ENCODE peak calls at places on chromosomes 11 and 22, in five cellular contexts. R, U, W, A and K are unnamed samples.

GRCh38 chr22:24695958-24696511 is 78.5 kb downstream of the PIWIL3 start:
- DNase-seq in A (no peak), U (no peak), W (no peak), R (peak), K (no peak)

GRCh38 chr11:47913569-47914244 is 65.6 kb upstream of the NUP160 start:
- DNase-seq in W (no peak), A (no peak), U (no peak), R (no peak), K (no peak)

GRCh38 chr11:128184981-128185380 is 402.4 kb downstream of the ETS1 start:
- DNase-seq in W (no peak), U (no peak), A (no peak), R (no peak), K (no peak)

GRCh38 chr22:49211176-49211575 is 616.5 kb downstream of the BRD1 start:
- DNase-seq in R (no peak), W (no peak), A (no peak), U (no peak), K (no peak)

GRCh38 chr11:8697056-8697455 is 14.5 kb downstream of the RPL27A start:
- DNase-seq in R (no peak), U (no peak), W (no peak), A (no peak), K (no peak)

GRCh38 chr22:25139062-25139461 is 60.6 kb upstream of the CRYBB3 start:
- DNase-seq in A (peak), U (peak), W (no peak), R (no peak), K (no peak)

GRCh38 chr11:94705419-94705818 is 62.7 kb upstream of the AMOTL1 start:
- DNase-seq in R (no peak), A (no peak), W (no peak), U (no peak), K (no peak)

GRCh38 chr11:103624708-103625623 is 411.5 kb upstream of the DDI1 start:
- DNase-seq in R (peak), A (no peak), U (no peak), W (no peak), K (no peak)

GRCh38 chr11:68931911-68932310 is 28.2 kb downstream of the IGHMBP2 start:
- DNase-seq in U (no peak), W (no peak), R (no peak), A (no peak), K (no peak)

GRCh38 chr11:94586978-94587377 is 19.8 kb downstream of the PIWIL4 start:
- DNase-seq in U (no peak), A (no peak), R (no peak), W (peak), K (no peak)

GRCh38 chr11:9568854-9569587 is 4.4 kb upstream of the WEE1 start:
- DNase-seq in W (peak), A (peak), R (peak), U (peak), K (no peak)

GRCh38 chr11:119100246-119100959 is 1.2 kb downstream of the DPAGT1 start:
- DNase-seq in A (no peak), R (peak), U (no peak), W (peak), K (no peak)

GRCh38 chr22:44909241-44909640 is 100.6 kb downstream of the PHF21B start:
- DNase-seq in A (no peak), W (no peak), R (no peak), U (no peak), K (no peak)

GRCh38 chr22:44916281-44917231 is 93.2 kb downstream of the PHF21B start:
- DNase-seq in U (no peak), R (no peak), A (no peak), W (no peak), K (no peak)

GRCh38 chr22:44914026-44914721 is 95.6 kb downstream of the PHF21B start:
- DNase-seq in W (no peak), U (no peak), A (no peak), R (no peak), K (no peak)

GRCh38 chr22:44915441-44915840 is 94.4 kb downstream of the PHF21B start:
- DNase-seq in U (no peak), W (no peak), R (no peak), A (no peak), K (no peak)

DNA sequence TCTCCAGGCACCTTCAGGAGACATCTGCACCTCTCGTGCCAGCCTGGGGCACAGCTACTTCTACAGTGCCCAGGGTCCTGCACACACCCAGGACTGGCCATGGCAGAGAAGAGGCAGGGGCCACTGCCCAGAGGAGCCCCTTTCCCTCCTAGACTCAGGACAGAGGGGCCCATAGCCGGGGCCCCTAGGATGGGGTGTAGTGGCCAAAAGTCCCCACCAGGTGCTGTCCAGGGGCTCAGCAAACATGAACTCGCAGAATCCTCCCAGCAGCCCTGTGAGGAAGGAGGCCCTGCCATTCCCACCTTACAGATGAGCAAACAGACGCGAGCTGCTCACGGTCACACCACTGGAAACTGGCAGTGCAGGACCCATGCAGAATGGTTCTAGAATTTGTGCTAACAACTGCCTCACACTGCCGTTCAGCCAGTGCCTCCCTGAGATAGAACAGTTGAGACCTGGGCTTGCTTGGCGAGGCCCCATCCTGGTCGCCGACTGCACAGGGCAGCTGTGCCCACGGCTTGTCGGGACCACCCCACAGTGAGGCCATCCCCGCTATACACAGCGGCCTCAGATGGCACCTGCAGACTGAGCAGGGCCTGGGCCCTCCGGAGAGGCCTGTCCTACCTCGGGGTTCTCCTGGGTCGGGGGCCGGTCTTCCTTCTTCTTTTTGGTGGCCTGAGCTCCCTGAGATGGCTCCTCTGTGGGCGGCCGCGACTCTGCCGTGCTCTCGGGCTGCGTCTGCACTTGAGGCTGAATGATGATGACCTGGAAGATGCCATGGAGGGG is 96.4 kb downstream of the PHF21B start:
- DNase-seq in W (no peak), U (no peak), A (no peak), R (no peak), K (no peak)
- TF ChIP-seq CTCF in W (peak), U (no peak), A (no peak), R (no peak), K (no peak)

DNA sequence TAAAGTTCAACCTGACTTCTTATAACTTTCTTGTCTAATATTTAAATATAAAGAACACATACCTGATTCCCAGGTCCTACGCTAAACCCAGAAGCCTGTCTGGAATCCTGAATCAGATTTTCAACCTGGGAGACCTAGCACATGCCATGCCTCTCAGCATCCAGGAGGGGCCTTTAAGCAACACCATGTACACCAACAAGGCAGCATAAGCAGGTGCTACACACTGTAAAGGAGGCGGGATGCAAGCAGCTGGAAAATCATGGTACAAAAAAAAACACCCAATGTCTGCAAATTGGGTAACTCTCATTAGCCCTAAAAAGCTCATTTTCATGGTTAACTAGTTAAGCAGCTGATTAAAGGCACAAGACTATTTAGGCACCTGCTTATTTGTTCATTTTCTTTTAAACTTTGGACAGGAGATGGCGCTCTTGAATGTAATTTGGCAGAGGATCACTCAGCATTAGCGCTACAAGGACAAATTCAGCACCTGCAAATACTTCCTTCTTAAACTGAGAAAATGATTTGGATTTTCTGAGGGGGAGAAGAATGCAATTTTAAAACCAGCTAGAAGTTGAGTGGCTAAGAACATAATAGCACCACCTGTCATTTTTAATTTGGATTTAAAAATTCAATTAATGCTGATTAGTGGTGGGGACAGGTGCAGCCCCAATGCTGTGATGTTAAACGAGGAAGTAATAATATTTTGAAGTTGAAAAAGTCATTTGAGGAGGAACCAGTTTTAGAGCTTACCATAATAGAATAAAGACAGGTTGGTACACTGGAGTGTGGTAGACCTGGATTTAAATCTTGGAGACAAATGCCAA is 104.0 kb downstream of the FAR1 start:
- DNase-seq in A (no peak), U (no peak), R (peak), W (peak), K (peak)
- TF ChIP-seq CTCF in A (no peak), U (peak), R (peak), W (peak), K (peak)

GRCh38 chr22:19912236-19912999 is 29.2 kb upstream of the COMT start:
- DNase-seq in U (no peak), W (no peak), A (no peak), R (no peak), K (no peak)
- TF ChIP-seq CTCF in U (no peak), W (no peak), A (no peak), R (no peak), K (no peak)

DNA sequence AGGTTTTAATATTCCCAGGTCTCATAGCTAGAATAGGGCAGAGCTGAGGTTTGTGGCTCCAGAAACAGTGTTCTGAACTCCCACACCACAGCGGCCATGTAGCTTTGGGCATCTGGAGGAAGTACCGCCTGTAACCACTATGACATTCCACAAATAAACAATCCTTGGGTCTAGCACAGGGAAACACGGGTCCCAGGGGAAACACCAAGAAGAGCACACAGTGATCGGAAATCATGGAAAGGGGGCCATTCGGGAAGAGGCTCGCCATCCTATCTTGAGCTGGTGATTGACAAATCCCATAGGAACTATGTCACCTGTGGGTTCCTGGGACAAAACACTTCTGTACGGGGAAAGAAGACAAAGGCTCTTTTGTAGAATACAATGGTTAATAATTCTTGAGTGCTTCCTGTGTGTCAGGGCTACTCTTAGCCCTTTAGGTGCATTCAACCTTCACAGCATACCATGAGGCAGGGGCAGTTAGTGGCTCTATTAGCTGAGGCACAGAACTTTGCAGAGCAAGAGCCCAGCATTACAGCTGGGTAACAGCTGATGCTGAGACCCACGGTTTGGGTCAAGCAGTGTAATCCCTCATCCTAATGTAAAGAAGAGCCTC is 514.2 kb downstream of the NTM start:
- DNase-seq in U (no peak), A (no peak), R (no peak), W (no peak), K (no peak)
- TF ChIP-seq CTCF in U (no peak), A (no peak), R (no peak), W (no peak), K (no peak)

GRCh38 chr11:64040684-64041267 is 5.0 kb downstream of the FLRT1 start:
- DNase-seq in U (no peak), A (no peak), W (peak), R (no peak), K (no peak)
- TF ChIP-seq CTCF in U (peak), A (no peak), W (peak), R (peak), K (peak)